ENCODE peak calls at places on chromosomes 16 and 17, in six cellular contexts. One of them, this sample, is unnamed.

GRCh38 chr16:3012828-3013420 is at the start of gene CLDN9:
- DNase-seq in left ventricle myocardium inferior: no peak
- DNase-seq in PC-9: peak
- DNase-seq in colonic mucosa: peak
- DNase-seq in fibroblast of lung: no peak
- DNase-seq in A549: no peak
- DNase-seq in this sample: no peak

GRCh38 chr17:28846231-28846630 is 3.6 kb upstream of the FAM222B start:
- DNase-seq in left ventricle myocardium inferior: no peak
- DNase-seq in colonic mucosa: no peak
- DNase-seq in A549: no peak
- DNase-seq in PC-9: peak
- DNase-seq in fibroblast of lung: no peak
- DNase-seq in this sample: no peak

GRCh38 chr16:85333337-85333736 is 221.1 kb upstream of the CIBAR2 start:
- DNase-seq in fibroblast of lung: no peak
- DNase-seq in left ventricle myocardium inferior: no peak
- DNase-seq in A549: no peak
- DNase-seq in colonic mucosa: no peak
- DNase-seq in PC-9: no peak
- DNase-seq in this sample: no peak

GRCh38 chr16:58034128-58034685 is 8.7 kb downstream of the MMP15 start:
- DNase-seq in colonic mucosa: no peak
- DNase-seq in A549: no peak
- DNase-seq in PC-9: peak
- DNase-seq in fibroblast of lung: no peak
- DNase-seq in left ventricle myocardium inferior: no peak
- DNase-seq in this sample: no peak

GRCh38 chr16:28180660-28181556 is 30.9 kb downstream of the XPO6 start:
- DNase-seq in fibroblast of lung: peak
- DNase-seq in left ventricle myocardium inferior: no peak
- DNase-seq in colonic mucosa: no peak
- DNase-seq in PC-9: no peak
- DNase-seq in A549: no peak
- DNase-seq in this sample: no peak

GRCh38 chr16:50272111-50272571 is 5.8 kb downstream of the ADCY7 start:
- DNase-seq in PC-9: peak
- DNase-seq in left ventricle myocardium inferior: no peak
- DNase-seq in colonic mucosa: no peak
- DNase-seq in fibroblast of lung: no peak
- DNase-seq in A549: no peak
- DNase-seq in this sample: no peak

GRCh38 chr17:79046501-79047280 is 22.7 kb downstream of the C1QTNF1 start:
- DNase-seq in colonic mucosa: no peak
- DNase-seq in fibroblast of lung: no peak
- DNase-seq in A549: no peak
- DNase-seq in PC-9: no peak
- DNase-seq in left ventricle myocardium inferior: peak
- DNase-seq in this sample: no peak

GRCh38 chr17:75346906-75347305 is 57.7 kb upstream of the SLC25A19 start:
- DNase-seq in PC-9: no peak
- DNase-seq in left ventricle myocardium inferior: no peak
- DNase-seq in colonic mucosa: no peak
- DNase-seq in A549: no peak
- DNase-seq in fibroblast of lung: peak
- DNase-seq in this sample: peak

GRCh38 chr17:50955667-50956120 is 89.5 kb upstream of the TOB1 start:
- DNase-seq in PC-9: no peak
- DNase-seq in colonic mucosa: no peak
- DNase-seq in A549: no peak
- DNase-seq in fibroblast of lung: no peak
- DNase-seq in left ventricle myocardium inferior: no peak
- DNase-seq in this sample: no peak

GRCh38 chr16:21088646-21089538 is 61.8 kb downstream of the DNAH3 start:
- DNase-seq in PC-9: no peak
- DNase-seq in colonic mucosa: no peak
- DNase-seq in A549: no peak
- DNase-seq in left ventricle myocardium inferior: no peak
- DNase-seq in fibroblast of lung: peak
- DNase-seq in this sample: peak

GRCh38 chr16:84940670-84941551 is 70.4 kb downstream of the ZDHHC7 start:
- DNase-seq in left ventricle myocardium inferior: no peak
- DNase-seq in colonic mucosa: no peak
- DNase-seq in PC-9: no peak
- DNase-seq in A549: no peak
- DNase-seq in fibroblast of lung: peak
- DNase-seq in this sample: peak

DNA sequence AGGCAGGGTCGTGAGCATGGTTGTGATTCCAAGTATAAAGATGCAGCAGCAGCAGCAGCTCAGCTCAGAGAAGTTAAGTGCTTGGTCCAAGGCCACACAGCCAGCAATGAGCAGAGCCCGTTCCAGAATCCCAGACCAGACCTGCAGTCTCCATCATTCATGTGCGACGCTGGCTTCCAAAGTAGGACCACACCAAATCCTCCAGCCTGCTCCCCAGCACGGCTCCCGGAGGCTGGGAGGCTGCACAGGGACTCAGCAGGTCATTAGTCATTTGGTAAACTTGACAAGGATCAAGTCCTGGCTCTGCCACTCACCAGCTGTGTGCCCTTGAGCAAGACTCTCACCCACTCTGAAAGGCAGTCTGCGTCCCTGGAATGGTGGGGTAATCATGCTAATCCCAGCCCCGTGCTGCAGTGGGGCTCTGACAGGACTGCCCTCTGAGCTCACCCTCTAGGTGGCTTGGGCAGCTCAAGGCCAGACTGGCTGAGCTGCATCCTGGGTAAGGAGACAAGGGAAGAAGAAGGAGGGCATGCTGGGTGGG is 95.1 kb upstream of the TMEM132E start:
- DNase-seq in fibroblast of lung: no peak
- DNase-seq in PC-9: no peak
- DNase-seq in A549: no peak
- DNase-seq in left ventricle myocardium inferior: no peak
- DNase-seq in colonic mucosa: no peak
- DNase-seq in this sample: no peak
- H3K4me3 ChIP-seq in fibroblast of lung: no peak
- H3K4me3 ChIP-seq in PC-9: no peak
- H3K4me3 ChIP-seq in A549: no peak
- H3K4me3 ChIP-seq in left ventricle myocardium inferior: no peak
- H3K4me3 ChIP-seq in colonic mucosa: no peak
- H3K4me3 ChIP-seq in this sample: no peak

GRCh38 chr17:72916991-72917390 is 175.5 kb downstream of the SLC39A11 start:
- DNase-seq in colonic mucosa: no peak
- DNase-seq in fibroblast of lung: peak
- DNase-seq in A549: no peak
- DNase-seq in left ventricle myocardium inferior: no peak
- DNase-seq in PC-9: no peak
- DNase-seq in this sample: no peak
- TF ChIP-seq CTCF in colonic mucosa: no peak
- TF ChIP-seq CTCF in fibroblast of lung: no peak
- TF ChIP-seq CTCF in A549: no peak
- TF ChIP-seq CTCF in left ventricle myocardium inferior: no peak
- TF ChIP-seq CTCF in PC-9: no peak
- TF ChIP-seq CTCF in this sample: no peak

GRCh38 chr16:67844441-67844840 is 2.3 kb upstream of the NUTF2 start:
- DNase-seq in left ventricle myocardium inferior: no peak
- DNase-seq in colonic mucosa: no peak
- DNase-seq in PC-9: no peak
- DNase-seq in A549: no peak
- DNase-seq in fibroblast of lung: no peak
- DNase-seq in this sample: peak
- H3K4me3 ChIP-seq in left ventricle myocardium inferior: peak
- H3K4me3 ChIP-seq in colonic mucosa: no peak
- H3K4me3 ChIP-seq in PC-9: no peak
- H3K4me3 ChIP-seq in A549: no peak
- H3K4me3 ChIP-seq in fibroblast of lung: peak
- H3K4me3 ChIP-seq in this sample: peak

GRCh38 chr16:30136971-30137601 is 14.1 kb upstream of the MAPK3 start:
- DNase-seq in fibroblast of lung: no peak
- DNase-seq in A549: no peak
- DNase-seq in left ventricle myocardium inferior: no peak
- DNase-seq in colonic mucosa: no peak
- DNase-seq in PC-9: no peak
- DNase-seq in this sample: no peak

GRCh38 chr16:30127994-30128393 is 5.0 kb upstream of the MAPK3 start:
- DNase-seq in colonic mucosa: no peak
- DNase-seq in fibroblast of lung: no peak
- DNase-seq in left ventricle myocardium inferior: no peak
- DNase-seq in PC-9: no peak
- DNase-seq in A549: no peak
- DNase-seq in this sample: no peak

GRCh38 chr16:30137897-30138296 is 14.9 kb upstream of the MAPK3 start:
- DNase-seq in left ventricle myocardium inferior: no peak
- DNase-seq in A549: no peak
- DNase-seq in fibroblast of lung: no peak
- DNase-seq in colonic mucosa: no peak
- DNase-seq in PC-9: no peak
- DNase-seq in this sample: no peak

GRCh38 chr16:30132591-30132990 is 9.6 kb upstream of the MAPK3 start:
- DNase-seq in A549: no peak
- DNase-seq in PC-9: no peak
- DNase-seq in colonic mucosa: no peak
- DNase-seq in left ventricle myocardium inferior: no peak
- DNase-seq in fibroblast of lung: no peak
- DNase-seq in this sample: no peak

DNA sequence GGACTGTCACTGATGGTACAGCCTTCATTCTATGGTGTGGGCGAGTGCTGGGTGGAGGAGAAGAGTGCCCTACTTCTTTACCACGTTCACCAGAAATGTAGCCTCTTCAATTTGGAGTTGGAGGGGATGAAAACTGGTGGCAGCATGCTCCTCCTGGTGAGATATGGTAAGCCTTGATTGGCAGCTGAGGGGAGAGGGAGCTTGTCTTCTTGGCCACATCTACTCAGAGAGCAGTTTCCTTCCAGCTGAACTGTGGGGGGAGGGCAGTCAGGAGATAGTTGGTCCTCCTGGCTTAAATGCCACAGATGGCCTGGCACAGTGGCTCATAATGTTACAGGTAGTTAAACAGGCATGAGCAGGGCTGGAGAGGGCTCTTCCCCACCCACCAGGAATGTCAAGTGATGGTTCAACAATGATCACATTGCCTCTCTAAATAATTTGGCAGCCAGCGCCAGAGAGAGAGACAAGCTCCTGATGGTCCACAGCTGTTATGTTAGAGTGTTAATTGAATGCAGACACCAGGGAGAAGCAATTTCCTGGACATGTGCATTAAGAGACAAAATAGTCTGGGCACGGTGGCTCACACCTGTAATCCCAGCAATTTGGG is 9.0 kb upstream of the MAPK3 start:
- DNase-seq in PC-9: no peak
- DNase-seq in colonic mucosa: no peak
- DNase-seq in left ventricle myocardium inferior: no peak
- DNase-seq in fibroblast of lung: no peak
- DNase-seq in A549: no peak
- DNase-seq in this sample: peak
- TF ChIP-seq CTCF in PC-9: no peak
- TF ChIP-seq CTCF in colonic mucosa: no peak
- TF ChIP-seq CTCF in left ventricle myocardium inferior: no peak
- TF ChIP-seq CTCF in fibroblast of lung: no peak
- TF ChIP-seq CTCF in A549: no peak
- TF ChIP-seq CTCF in this sample: no peak

GRCh38 chr17:61175298-61176142 is 224.1 kb upstream of the TBX2 start:
- DNase-seq in A549: no peak
- DNase-seq in left ventricle myocardium inferior: no peak
- DNase-seq in colonic mucosa: no peak
- DNase-seq in PC-9: no peak
- DNase-seq in fibroblast of lung: no peak
- DNase-seq in this sample: no peak

GRCh38 chr17:61179316-61179715 is 220.3 kb upstream of the TBX2 start:
- DNase-seq in fibroblast of lung: no peak
- DNase-seq in colonic mucosa: no peak
- DNase-seq in A549: no peak
- DNase-seq in PC-9: no peak
- DNase-seq in left ventricle myocardium inferior: no peak
- DNase-seq in this sample: no peak

GRCh38 chr17:61174310-61174709 is 225.3 kb upstream of the TBX2 start:
- DNase-seq in fibroblast of lung: no peak
- DNase-seq in left ventricle myocardium inferior: no peak
- DNase-seq in colonic mucosa: no peak
- DNase-seq in PC-9: no peak
- DNase-seq in A549: no peak
- DNase-seq in this sample: no peak

GRCh38 chr17:61177351-61177750 is 222.3 kb upstream of the TBX2 start:
- DNase-seq in fibroblast of lung: no peak
- DNase-seq in colonic mucosa: no peak
- DNase-seq in PC-9: no peak
- DNase-seq in A549: no peak
- DNase-seq in left ventricle myocardium inferior: no peak
- DNase-seq in this sample: no peak

DNA sequence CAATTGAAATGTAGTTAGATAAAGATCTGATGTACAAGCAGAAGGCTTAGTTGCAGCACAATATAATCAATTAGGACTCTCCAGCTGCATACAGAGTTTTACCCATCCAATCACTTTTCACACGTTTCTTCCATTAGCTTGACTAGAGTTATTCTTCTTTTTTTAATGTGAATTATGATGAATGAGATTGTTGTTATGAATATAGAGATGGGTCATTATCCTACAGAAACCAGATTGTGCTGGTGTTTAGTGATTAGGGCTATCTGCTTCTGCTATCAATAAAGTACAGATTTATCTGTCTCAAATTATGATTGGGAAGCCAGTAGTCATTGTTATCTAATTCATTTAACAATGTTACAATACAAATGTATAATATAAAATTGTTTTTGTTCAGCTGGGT is 221.4 kb upstream of the TBX2 start:
- DNase-seq in colonic mucosa: no peak
- DNase-seq in left ventricle myocardium inferior: no peak
- DNase-seq in fibroblast of lung: no peak
- DNase-seq in A549: no peak
- DNase-seq in PC-9: no peak
- DNase-seq in this sample: no peak
- H3K4me3 ChIP-seq in colonic mucosa: no peak
- H3K4me3 ChIP-seq in left ventricle myocardium inferior: no peak
- H3K4me3 ChIP-seq in fibroblast of lung: no peak
- H3K4me3 ChIP-seq in A549: no peak
- H3K4me3 ChIP-seq in PC-9: no peak
- H3K4me3 ChIP-seq in this sample: no peak

GRCh38 chr17:2174471-2175293 is 119.8 kb downstream of the HIC1 start:
- DNase-seq in PC-9: no peak
- DNase-seq in colonic mucosa: no peak
- DNase-seq in A549: peak
- DNase-seq in fibroblast of lung: peak
- DNase-seq in left ventricle myocardium inferior: peak
- DNase-seq in this sample: peak
- TF ChIP-seq CTCF in PC-9: no peak
- TF ChIP-seq CTCF in colonic mucosa: no peak
- TF ChIP-seq CTCF in A549: no peak
- TF ChIP-seq CTCF in fibroblast of lung: no peak
- TF ChIP-seq CTCF in left ventricle myocardium inferior: no peak
- TF ChIP-seq CTCF in this sample: peak